ENCODE peak calls at places on chromosomes 6 and 20, in six cellular contexts. F, T, B, E, A and W are unnamed samples.

GRCh38 chr6:25137497-25137896 is 141.7 kb upstream of the CARMIL1 start:
- DNase-seq in F (no peak), E (no peak), T (no peak), B (peak), A (no peak), W (no peak)

GRCh38 chr6:16108996-16109658 is 19.8 kb upstream of the MYLIP start:
- DNase-seq in F (peak), B (no peak), T (peak), E (peak), A (peak), W (no peak)

GRCh38 chr20:22449115-22449973 is 135.0 kb downstream of the FOXA2 start:
- DNase-seq in A (no peak), B (no peak), T (no peak), E (no peak), F (no peak), W (no peak)

GRCh38 chr6:14065350-14065749 is 52.2 kb upstream of the CD83 start:
- DNase-seq in F (no peak), E (no peak), T (no peak), B (no peak), A (no peak), W (no peak)

GRCh38 chr6:150072201-150072600 is 3.3 kb upstream of the ULBP3 start:
- DNase-seq in B (peak), A (peak), F (no peak), T (peak), E (no peak), W (no peak)

GRCh38 chr6:167056370-167056769 is 57.2 kb downstream of the CEP43 start:
- DNase-seq in E (no peak), F (no peak), A (no peak), T (peak), B (peak), W (peak)

GRCh38 chr6:93419304-93420162 is at the start of gene EPHA7:
- DNase-seq in T (peak), F (peak), A (peak), B (peak), E (peak), W (peak)

GRCh38 chr20:11117808-11118528 is 444.2 kb upstream of the JAG1 start:
- DNase-seq in B (no peak), E (no peak), F (no peak), T (peak), A (no peak), W (peak)

GRCh38 chr6:158408552-158409130 is 96.4 kb downstream of the TULP4 start:
- DNase-seq in T (peak), B (no peak), E (peak), F (peak), A (peak), W (peak)

DNA sequence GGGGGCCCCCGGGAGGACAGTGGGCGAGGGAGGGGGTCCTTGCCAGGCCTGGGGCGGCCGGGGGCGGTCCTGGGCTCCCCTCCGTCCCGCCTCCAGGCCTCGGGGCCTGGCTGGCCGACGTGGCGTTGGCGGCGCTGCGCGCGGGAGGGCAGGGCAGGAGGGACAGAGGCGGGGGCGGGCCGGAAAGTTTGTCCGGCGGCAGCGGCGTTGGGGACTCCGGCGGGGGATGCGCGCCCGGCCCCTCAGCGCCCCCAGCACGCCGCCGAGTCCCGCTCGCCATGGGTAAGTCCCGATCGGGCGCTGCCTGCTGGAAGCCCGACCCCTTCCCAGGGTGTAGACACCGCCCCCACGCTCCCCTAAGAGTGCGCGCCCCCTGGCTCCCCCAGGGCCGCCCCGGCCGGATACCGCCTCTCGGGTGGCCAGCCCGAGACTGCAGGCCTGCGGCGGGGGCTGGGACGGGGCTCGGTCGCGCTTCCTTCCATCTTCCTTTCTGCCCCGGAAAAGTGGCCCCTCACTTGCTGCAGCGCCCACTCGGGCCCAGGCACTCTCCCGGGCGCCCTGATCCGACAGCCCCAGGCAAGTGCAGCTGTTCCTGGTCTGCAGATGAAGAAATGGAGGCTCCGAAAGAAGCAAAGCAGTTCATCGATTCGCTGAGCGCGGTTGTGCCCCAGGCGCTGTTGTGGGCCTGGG is at the start of gene SLC2A10:
- DNase-seq in T (peak), A (peak), F (peak), B (no peak), E (peak), W (no peak)
- TF ChIP-seq CTCF in T (no peak), A (no peak), F (peak), B (no peak), E (no peak), W (no peak)

GRCh38 chr20:59938696-59939051 is 1.4 kb downstream of the PPP1R3D start:
- DNase-seq in A (peak), B (peak), T (peak), F (no peak), E (peak), W (no peak)

GRCh38 chr20:59939879-59940128 is 301 bp downstream of the PPP1R3D start:
- DNase-seq in A (peak), T (peak), F (no peak), E (no peak), B (peak), W (no peak)

GRCh38 chr20:59939052-59939878 is 840 bp downstream of the PPP1R3D start:
- DNase-seq in T (peak), A (peak), E (peak), F (no peak), B (peak), W (no peak)

GRCh38 chr20:59937150-59937549 is 3.0 kb downstream of the PPP1R3D start:
- DNase-seq in A (no peak), F (no peak), T (peak), B (no peak), E (no peak), W (no peak)

GRCh38 chr20:59938221-59938620 is 1.9 kb downstream of the PPP1R3D start:
- DNase-seq in F (no peak), A (no peak), T (peak), B (no peak), E (no peak), W (no peak)
- H3K4me3 ChIP-seq in F (peak), A (peak), T (no peak), B (no peak), E (no peak), W (no peak)

GRCh38 chr6:169487579-169488205 is 214.1 kb downstream of the WDR27 start:
- DNase-seq in E (no peak), B (no peak), F (no peak), A (no peak), T (peak), W (no peak)
- TF ChIP-seq CTCF in E (peak), B (no peak), F (peak), A (no peak), T (no peak), W (peak)

DNA sequence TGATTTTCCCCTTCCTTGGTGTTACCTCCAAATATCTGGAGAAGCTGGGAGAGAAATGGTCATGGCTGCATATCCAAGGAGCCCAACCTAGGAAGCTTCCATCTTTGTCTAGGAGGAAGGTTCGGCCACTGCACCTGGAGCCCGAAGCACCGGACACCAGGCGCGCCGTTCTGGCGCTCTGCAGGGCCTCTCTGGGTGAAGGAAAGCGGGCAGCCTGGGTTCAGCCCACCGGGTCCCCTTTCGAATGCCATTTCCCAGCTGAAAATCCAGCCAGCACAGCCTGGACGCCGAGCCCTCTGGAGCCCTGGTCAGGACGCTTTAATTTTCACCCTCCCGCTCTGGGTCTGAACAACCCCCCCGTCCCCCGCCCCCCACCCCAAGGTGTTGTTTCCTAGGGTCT is 1.2 kb downstream of the LINC00237 start:
- DNase-seq in B (no peak), T (no peak), E (no peak), A (no peak), F (no peak), W (no peak)
- H3K4me3 ChIP-seq in B (no peak), T (no peak), E (no peak), A (no peak), F (no peak), W (no peak)

DNA sequence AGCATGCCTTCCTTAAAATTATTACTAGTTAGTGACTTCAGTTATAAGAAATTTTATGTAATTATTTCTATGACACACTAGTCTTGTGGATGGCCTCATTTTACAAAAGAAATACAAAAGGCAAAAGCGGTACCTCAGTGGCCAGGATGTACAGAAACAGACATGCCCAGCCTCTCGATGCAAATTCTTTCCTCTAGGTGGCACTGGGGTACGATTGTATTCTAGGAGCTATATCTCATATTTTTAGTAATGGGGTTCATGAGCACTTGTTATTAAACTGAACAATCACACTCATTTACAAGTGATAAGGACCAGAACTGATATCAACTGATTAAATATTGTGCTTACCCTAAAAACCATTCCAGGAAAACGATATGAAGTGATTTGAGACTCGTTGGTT is 59.8 kb downstream of the SOD2 start:
- DNase-seq in E (no peak), A (no peak), T (peak), F (peak), B (peak), W (no peak)
- TF ChIP-seq CTCF in E (no peak), A (peak), T (peak), F (peak), B (peak), W (peak)

DNA sequence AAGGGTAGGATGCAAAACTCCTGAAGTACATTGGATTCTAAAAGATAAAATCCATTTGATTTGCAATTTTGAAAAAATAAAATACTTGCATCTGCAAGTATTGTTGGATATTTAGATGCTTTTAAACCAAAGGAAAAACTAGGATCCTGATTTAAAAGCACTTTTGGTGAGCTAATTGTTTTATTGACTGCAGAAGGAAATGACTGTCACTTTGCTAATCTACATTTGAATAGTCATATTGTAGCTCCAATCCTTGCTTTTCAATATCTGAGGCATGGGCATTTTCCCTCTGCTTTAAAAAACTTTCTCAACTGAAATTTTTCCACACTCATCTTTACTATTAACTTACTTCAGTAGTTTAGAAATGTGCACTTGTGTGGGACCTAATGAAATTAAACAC is 74.1 kb downstream of the TRDN start:
- DNase-seq in F (no peak), E (no peak), A (no peak), B (no peak), T (no peak), W (no peak)
- H3K4me3 ChIP-seq in F (no peak), E (no peak), A (no peak), B (no peak), T (no peak), W (no peak)